ENCODE peak calls at places on chromosome 10, in six cellular contexts. Q is iris pigment epithelial cell, S is lower leg skin, T is nucleus accumbens, W is T-helper 17 cell, V is spleen. H is an unnamed sample.

GRCh38 chr10:71542476-71542875 is 145.8 kb downstream of the CDH23 start:
- DNase-seq in V (no peak), S (no peak), Q (no peak), T (no peak), W (no peak), H (peak; percentile 10)

GRCh38 chr10:97081621-97082235 is 104.0 kb downstream of the SLIT1 start:
- DNase-seq in Q (peak; percentile 64), T (no peak), W (peak; percentile 22), S (no peak), V (no peak), H (peak; percentile 73)

GRCh38 chr10:75261813-75262725 is 26.3 kb upstream of the COMTD1 start:
- DNase-seq in V (no peak), W (no peak), Q (peak; percentile 25), S (no peak), T (no peak), H (no peak)

GRCh38 chr10:132304756-132305509 is 2.8 kb downstream of the STK32C start:
- DNase-seq in T (no peak), Q (no peak), S (peak; percentile 70), V (peak; percentile 72), W (no peak), H (no peak)

GRCh38 chr10:68636335-68636734 is 76.2 kb downstream of the TET1 start:
- DNase-seq in Q (no peak), W (no peak), V (no peak), S (no peak), T (no peak), H (no peak)

GRCh38 chr10:109417803-109418202 is 505.5 kb downstream of the XPNPEP1 start:
- DNase-seq in V (no peak), Q (no peak), T (no peak), W (no peak), S (no peak), H (no peak)

GRCh38 chr10:126935263-126935946 is 30.2 kb downstream of the DOCK1 start:
- DNase-seq in S (no peak), W (no peak), T (no peak), V (no peak), Q (peak; percentile 27), H (peak; percentile 35)

GRCh38 chr10:124446830-124447740 is 2.8 kb downstream of the NKX1-2 start:
- DNase-seq in W (no peak), Q (no peak), T (peak; percentile 13), V (no peak), S (no peak), H (no peak)

GRCh38 chr10:118638680-118639079 is 43.2 kb upstream of the PRLHR start:
- DNase-seq in T (no peak), S (peak; percentile 65), V (no peak), W (no peak), Q (no peak), H (no peak)

GRCh38 chr10:72079356-72079755 is 9.0 kb downstream of the SPOCK2 start:
- DNase-seq in W (peak; percentile 67), S (no peak), V (peak; percentile 83), Q (no peak), T (peak; percentile 42), H (no peak)

GRCh38 chr10:31320179-31320597 is 1.2 kb downstream of the ZEB1 start:
- DNase-seq in Q (peak; percentile 44), T (no peak), S (peak; percentile 84), W (peak; percentile 22), V (no peak), H (peak; percentile 10)